ENCODE peak calls at places on chromosome 13, in six cellular contexts. G is sigmoid colon, A is tibial artery, X is colonic mucosa, E is esophagus squamous epithelium, Y is right lobe of liver. N is an unnamed sample.
A peak's percentile ranks its signal among the peaks of the same experiment; 100 is the strongest.

GRCh38 chr13:49806126-49806536 is 13.6 kb upstream of the KPNA3 start:
- DNase-seq in G (no peak), A (no peak), X (no peak), E (no peak), Y (no peak), N (no peak)

GRCh38 chr13:98981596-98982195 is 3.8 kb upstream of the DOCK9 start:
- DNase-seq in G (no peak), A (no peak), X (no peak), E (no peak), Y (no peak), N (no peak)

GRCh38 chr13:62625214-62625613 is 1209.6 kb upstream of the PCDH20 start:
- DNase-seq in G (no peak), A (peak; percentile 61), X (no peak), E (no peak), Y (no peak), N (no peak)

GRCh38 chr13:78976696-78977095 is 317.7 kb upstream of the OBI1 start:
- DNase-seq in G (no peak), A (no peak), X (no peak), E (no peak), Y (no peak), N (no peak)

GRCh38 chr13:83312194-83312593 is 570.1 kb downstream of the SLITRK1 start:
- DNase-seq in G (no peak), A (no peak), X (no peak), E (no peak), Y (no peak), N (no peak)

GRCh38 chr13:77969299-77969698 is 50.7 kb upstream of the EDNRB start:
- DNase-seq in G (no peak), A (no peak), X (no peak), E (no peak), Y (no peak), N (no peak)

GRCh38 chr13:33111414-33112110 is 95.3 kb downstream of the KL start:
- DNase-seq in G (peak; percentile 74), A (no peak), X (peak; percentile 51), E (no peak), Y (no peak), N (peak; percentile 25)

GRCh38 chr13:31119526-31119925 is 42.2 kb downstream of the HSPH1 start:
- DNase-seq in G (no peak), A (no peak), X (no peak), E (no peak), Y (no peak), N (no peak)

GRCh38 chr13:71021810-71022422 is 845.1 kb downstream of the DACH1 start:
- DNase-seq in G (no peak), A (no peak), X (no peak), E (no peak), Y (no peak), N (no peak)

GRCh38 chr13:97212540-97213146 is 9.5 kb upstream of the MBNL2 start:
- DNase-seq in G (no peak), A (no peak), X (peak; percentile 49), E (no peak), Y (no peak), N (no peak)

GRCh38 chr13:95087746-95088305 is 213.4 kb downstream of the ABCC4 start:
- DNase-seq in G (no peak), A (no peak), X (no peak), E (no peak), Y (no peak), N (no peak)

GRCh38 chr13:21735621-21736401 is 64.9 kb downstream of the FGF9 start:
- DNase-seq in G (no peak), A (no peak), X (no peak), E (no peak), Y (no peak), N (peak; percentile 64)

GRCh38 chr13:32581177-32581786 is 5.0 kb upstream of the PDS5B start:
- DNase-seq in G (no peak), A (no peak), X (no peak), E (no peak), Y (no peak), N (no peak)

GRCh38 chr13:46082324-46082723 is 22.5 kb downstream of the CPB2 start:
- DNase-seq in G (no peak), A (no peak), X (no peak), E (no peak), Y (no peak), N (no peak)

GRCh38 chr13:40692946-40693345 is 26.5 kb upstream of the FOXO1 start:
- DNase-seq in G (no peak), A (no peak), X (no peak), E (no peak), Y (no peak), N (no peak)

GRCh38 chr13:106477303-106477702 is 58.2 kb downstream of the EFNB2 start:
- DNase-seq in G (no peak), A (no peak), X (peak; percentile 45), E (no peak), Y (no peak), N (no peak)

GRCh38 chr13:94630858-94631257 is 29.2 kb downstream of the GPR180 start:
- DNase-seq in G (no peak), A (no peak), X (no peak), E (no peak), Y (no peak), N (no peak)

GRCh38 chr13:44142911-44143665 is 230.5 kb upstream of the SERP2 start:
- DNase-seq in G (no peak), A (no peak), X (no peak), E (no peak), Y (no peak), N (no peak)

GRCh38 chr13:46350003-46350402 is 37.0 kb downstream of the RUBCNL start:
- DNase-seq in G (no peak), A (no peak), X (no peak), E (no peak), Y (no peak), N (no peak)

GRCh38 chr13:32001392-32001768 is 30.2 kb upstream of the FRY start:
- DNase-seq in G (no peak), A (no peak), X (no peak), E (no peak), Y (no peak), N (peak; percentile 65)

GRCh38 chr13:99390601-99391000 is 83.4 kb upstream of the GPR183 start:
- DNase-seq in G (no peak), A (no peak), X (no peak), E (no peak), Y (no peak), N (no peak)

GRCh38 chr13:23289917-23290357 is 109.2 kb downstream of the SGCG start:
- DNase-seq in G (no peak), A (no peak), X (no peak), E (no peak), Y (no peak), N (no peak)

GRCh38 chr13:50761406-50761805 is 82.1 kb downstream of the DLEU7 start:
- DNase-seq in G (no peak), A (no peak), X (no peak), E (no peak), Y (no peak), N (no peak)

GRCh38 chr13:81458211-81458610 is 1117.3 kb upstream of the SPRY2 start:
- DNase-seq in G (no peak), A (no peak), X (no peak), E (no peak), Y (no peak), N (no peak)

GRCh38 chr13:41610426-41610825 is 153.1 kb downstream of the RGCC start:
- DNase-seq in G (no peak), A (no peak), X (no peak), E (no peak), Y (no peak), N (peak; percentile 68)

GRCh38 chr13:32829269-32829668 is 187.0 kb upstream of the KL start:
- DNase-seq in G (no peak), A (no peak), X (no peak), E (no peak), Y (no peak), N (no peak)

DNA sequence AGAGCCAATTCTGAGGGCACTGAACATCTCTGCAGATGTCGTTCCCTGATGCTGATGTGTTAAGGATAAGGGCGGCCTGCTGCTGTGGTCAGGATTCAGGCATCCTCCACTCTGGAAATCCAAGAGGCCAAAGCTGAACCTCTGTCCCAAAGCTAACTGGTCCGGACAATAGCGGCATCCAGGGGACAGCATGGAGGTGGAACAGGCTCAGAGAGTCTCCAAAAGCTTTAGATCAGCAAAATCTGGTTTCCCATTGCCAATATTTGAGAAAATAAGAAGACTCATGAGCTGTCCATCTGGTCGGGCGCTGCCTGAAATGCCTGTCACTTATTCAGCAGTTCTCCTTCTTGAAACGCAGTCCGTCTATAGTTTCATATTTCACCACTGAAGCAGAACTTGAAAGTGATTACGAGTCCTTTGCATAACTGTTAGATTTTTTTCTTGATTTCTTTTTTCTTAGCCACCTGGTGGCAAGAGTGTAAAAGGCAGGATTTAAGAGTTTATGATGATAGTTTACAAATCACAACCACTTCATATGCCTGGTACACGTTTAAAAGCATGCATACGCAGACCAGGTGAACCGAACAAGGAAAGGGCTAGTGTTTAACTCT is 45.9 kb downstream of the GGACT start:
- DNase-seq in G (peak; percentile 21), A (no peak), X (no peak), E (no peak), Y (no peak), N (no peak)
- TF ChIP-seq CTCF in G (no peak), A (peak; percentile 29), X (peak; percentile 35), E (no peak), Y (peak; percentile 33), N (no peak)

GRCh38 chr13:112896736-112897602 is 72.0 kb upstream of the MCF2L start:
- DNase-seq in G (no peak), A (no peak), X (no peak), E (no peak), Y (peak; percentile 49), N (peak; percentile 44)

GRCh38 chr13:112894423-112894672 is 74.7 kb upstream of the MCF2L start:
- DNase-seq in G (no peak), A (no peak), X (no peak), E (no peak), Y (no peak), N (peak; percentile 56)

GRCh38 chr13:112894673-112895481 is 74.1 kb upstream of the MCF2L start:
- DNase-seq in G (no peak), A (no peak), X (no peak), E (no peak), Y (peak; percentile 70), N (peak; percentile 57)

GRCh38 chr13:112897603-112897955 is 71.4 kb upstream of the MCF2L start:
- DNase-seq in G (no peak), A (no peak), X (no peak), E (no peak), Y (peak; percentile 45), N (no peak)

GRCh38 chr13:112895521-112896465 is 73.2 kb upstream of the MCF2L start:
- DNase-seq in G (no peak), A (no peak), X (no peak), E (no peak), Y (peak; percentile 54), N (peak; percentile 34)
- H3K4me3 ChIP-seq in G (no peak overlapping the region), A (no peak overlapping the region), X (no peak overlapping the region), E (no peak overlapping the region), Y (peak overlapping the region; percentile 54), N (no peak overlapping the region)

GRCh38 chr13:58134525-58134924 is 503.0 kb downstream of the PCDH17 start:
- DNase-seq in G (no peak), A (no peak), X (no peak), E (no peak), Y (no peak), N (no peak)
- H3K9me3 ChIP-seq in G (no peaks in the 10 kb centered on the region), A (peaks cover 13% of the 10 kb centered on the region), X (no peaks in the 10 kb centered on the region), E (peaks cover 21% of the 10 kb centered on the region), Y (no peaks in the 10 kb centered on the region), N (no peaks in the 10 kb centered on the region)

DNA sequence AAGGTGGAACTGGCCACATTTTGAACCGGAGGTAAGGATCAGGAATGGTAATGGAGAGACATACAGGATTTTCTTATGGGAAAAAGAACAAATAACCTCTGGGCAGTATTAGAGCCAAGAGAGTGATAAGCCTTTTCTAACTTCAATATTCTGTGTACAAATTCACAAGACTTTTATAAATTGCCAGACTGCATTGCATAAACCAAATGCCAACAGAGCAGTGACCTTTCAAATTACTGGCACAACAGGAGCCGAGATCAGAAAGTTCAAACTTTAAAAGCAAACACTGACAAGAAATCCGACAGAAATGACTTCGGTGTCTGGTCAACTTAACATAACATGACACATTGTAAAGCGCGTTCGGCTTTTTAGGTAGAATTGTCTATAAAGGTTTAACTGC is 737.1 kb downstream of the GPC5 start:
- DNase-seq in G (no peak), A (no peak), X (no peak), E (no peak), Y (no peak), N (no peak)
- TF ChIP-seq CTCF in G (no peak), A (no peak), X (no peak), E (no peak), Y (no peak), N (no peak)

N was measured in heart left ventricle.